ENCODE peak calls at places on chromosomes 3 and 15, in nine cellular contexts. Y is uterus; M is hepatocyte; V is heart left ventricle; C is stomach; G is psoas muscle; R is cardiac fibroblast; D is CD8-positive, alpha-beta memory T cell; W is mesendoderm. Q is an unnamed sample.

GRCh38 chr3:57006048-57006709 is 54.3 kb upstream of the SPATA12 start:
- DNase-seq in Y (no peak), M (no peak), V (no peak), C (no peak), G (no peak), R (no peak), D (no peak), W (no peak), Q (no peak)

GRCh38 chr3:129007792-129008191 is 6.7 kb downstream of the EFCC1 start:
- DNase-seq in Y (no peak), M (no peak), V (no peak), C (no peak), G (no peak), R (no peak), D (no peak), W (no peak), Q (no peak)

GRCh38 chr3:49346797-49347251 is 7.0 kb upstream of the USP4 start:
- DNase-seq in Y (no peak), M (no peak), V (no peak), C (no peak), G (no peak), R (peak), D (no peak), W (no peak), Q (no peak)

GRCh38 chr3:126057936-126058335 is 26.0 kb downstream of the SLC41A3 start:
- DNase-seq in Y (no peak), M (no peak), V (no peak), C (no peak), G (no peak), R (no peak), D (no peak), W (no peak), Q (no peak)

GRCh38 chr15:57732526-57733331 is 26.2 kb downstream of the POLR2M start:
- DNase-seq in Y (peak), M (peak), V (peak), C (peak), G (no peak), R (peak), D (peak), W (peak), Q (peak)

GRCh38 chr3:150292891-150293290 is 115.2 kb upstream of the TSC22D2 start:
- DNase-seq in Y (no peak), M (no peak), V (no peak), C (no peak), G (no peak), R (peak), D (no peak), W (no peak), Q (no peak)

GRCh38 chr3:134003066-134003465 is 26.7 kb downstream of the SLCO2A1 start:
- DNase-seq in Y (no peak), M (no peak), V (no peak), C (no peak), G (no peak), R (no peak), D (no peak), W (no peak), Q (no peak)

GRCh38 chr15:38651328-38652038 is 86.9 kb upstream of the RASGRP1 start:
- DNase-seq in Y (no peak), M (no peak), V (no peak), C (no peak), G (no peak), R (no peak), D (peak), W (peak), Q (no peak)

GRCh38 chr3:55692958-55693558 is 206.0 kb upstream of the WNT5A start:
- DNase-seq in Y (no peak), M (no peak), V (no peak), C (no peak), G (no peak), R (peak), D (no peak), W (no peak), Q (no peak)

GRCh38 chr15:66841953-66842681 is 140.1 kb downstream of the SMAD6 start:
- DNase-seq in Y (peak), M (peak), V (peak), C (peak), G (peak), R (peak), D (no peak), W (peak), Q (peak)

GRCh38 chr3:107428051-107428858 is 51.0 kb downstream of the CCDC54 start:
- DNase-seq in Y (no peak), M (no peak), V (no peak), C (no peak), G (no peak), R (no peak), D (no peak), W (no peak), Q (no peak)

GRCh38 chr3:34696831-34697230 is 898.4 kb downstream of the PDCD6IP start:
- DNase-seq in Y (no peak), M (no peak), V (no peak), C (no peak), G (no peak), R (peak), D (no peak), W (no peak), Q (no peak)

GRCh38 chr3:46284981-46285683 is 42.9 kb downstream of the CCR3 start:
- DNase-seq in Y (no peak), M (no peak), V (no peak), C (no peak), G (peak), R (no peak), D (peak), W (no peak), Q (no peak)

GRCh38 chr3:193963808-193964516 is 172.0 kb upstream of the HES1 start:
- DNase-seq in Y (no peak), M (no peak), V (no peak), C (no peak), G (no peak), R (no peak), D (no peak), W (no peak), Q (no peak)

GRCh38 chr3:177197934-177198484 is 727 bp upstream of the TBL1XR1 start:
- DNase-seq in Y (no peak), M (no peak), V (no peak), C (no peak), G (no peak), R (peak), D (no peak), W (no peak), Q (no peak)

GRCh38 chr3:57053122-57053521 is 7.3 kb upstream of the SPATA12 start:
- DNase-seq in Y (no peak), M (no peak), V (no peak), C (no peak), G (no peak), R (no peak), D (no peak), W (no peak), Q (peak)

GRCh38 chr3:141391298-141392017 is 23.2 kb downstream of the ZBTB38 start:
- DNase-seq in Y (no peak), M (peak), V (no peak), C (no peak), G (no peak), R (no peak), D (no peak), W (no peak), Q (no peak)

GRCh38 chr15:56619881-56620280 is 113.4 kb downstream of the ZNF280D start:
- DNase-seq in Y (no peak), M (no peak), V (no peak), C (no peak), G (no peak), R (no peak), D (no peak), W (no peak), Q (no peak)

GRCh38 chr3:187025254-187025655 is 94.9 kb downstream of the ST6GAL1 start:
- DNase-seq in Y (no peak), M (no peak), V (no peak), C (no peak), G (no peak), R (no peak), D (no peak), W (no peak), Q (no peak)

GRCh38 chr3:102057781-102058421 is 208.6 kb downstream of the NFKBIZ start:
- DNase-seq in Y (no peak), M (no peak), V (no peak), C (no peak), G (no peak), R (no peak), D (peak), W (no peak), Q (no peak)

GRCh38 chr3:128359060-128359664 is 107.5 kb downstream of the DNAJB8 start:
- DNase-seq in Y (no peak), M (no peak), V (no peak), C (no peak), G (peak), R (no peak), D (no peak), W (no peak), Q (no peak)

GRCh38 chr3:18744472-18744871 is 319.3 kb upstream of the SATB1 start:
- DNase-seq in Y (no peak), M (no peak), V (no peak), C (no peak), G (no peak), R (no peak), D (no peak), W (no peak), Q (no peak)

GRCh38 chr3:18743761-18744160 is 318.6 kb upstream of the SATB1 start:
- DNase-seq in Y (no peak), M (no peak), V (no peak), C (no peak), G (no peak), R (no peak), D (no peak), W (no peak), Q (no peak)

GRCh38 chr3:18738393-18739097 is 313.4 kb upstream of the SATB1 start:
- DNase-seq in Y (no peak), M (no peak), V (no peak), C (no peak), G (no peak), R (no peak), D (no peak), W (no peak), Q (no peak)

GRCh38 chr3:18739098-18739431 is 313.9 kb upstream of the SATB1 start:
- DNase-seq in Y (no peak), M (no peak), V (no peak), C (no peak), G (no peak), R (no peak), D (no peak), W (no peak), Q (no peak)

GRCh38 chr3:18740631-18741583 is 315.8 kb upstream of the SATB1 start:
- DNase-seq in Y (no peak), M (no peak), V (no peak), C (no peak), G (no peak), R (no peak), D (peak), W (no peak), Q (peak)
- H3K4me3 ChIP-seq in Y (no peak), M (no peak), V (no peak), C (no peak), G (no peak), R (no peak), D (peak), W (no peak), Q (no peak)

DNA sequence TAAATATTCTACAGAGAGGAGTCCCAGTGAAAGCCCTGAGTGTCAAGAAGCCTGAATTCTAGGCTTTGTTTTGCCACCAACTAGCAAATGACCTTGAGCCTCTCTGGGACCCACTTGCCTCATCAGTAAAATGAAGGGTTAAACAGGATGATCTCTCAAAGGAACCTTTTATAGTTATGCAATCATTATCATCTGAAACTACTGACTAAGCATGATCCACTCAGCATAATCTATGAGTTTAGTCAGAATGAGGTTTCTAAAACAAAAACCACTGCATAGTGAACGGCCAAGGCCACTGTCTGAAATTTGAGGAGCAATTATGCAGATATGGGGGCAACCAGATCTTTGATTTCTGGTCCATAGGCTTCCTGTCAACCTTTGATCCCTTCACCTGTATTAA is 319.0 kb downstream of the MECOM start:
- DNase-seq in Y (no peak), M (no peak), V (no peak), C (no peak), G (no peak), R (peak), D (no peak), W (no peak), Q (no peak)
- H3K4me3 ChIP-seq in Y (no peak), M (no peak), V (no peak), C (no peak), G (no peak), R (no peak), D (no peak), W (no peak), Q (no peak)

DNA sequence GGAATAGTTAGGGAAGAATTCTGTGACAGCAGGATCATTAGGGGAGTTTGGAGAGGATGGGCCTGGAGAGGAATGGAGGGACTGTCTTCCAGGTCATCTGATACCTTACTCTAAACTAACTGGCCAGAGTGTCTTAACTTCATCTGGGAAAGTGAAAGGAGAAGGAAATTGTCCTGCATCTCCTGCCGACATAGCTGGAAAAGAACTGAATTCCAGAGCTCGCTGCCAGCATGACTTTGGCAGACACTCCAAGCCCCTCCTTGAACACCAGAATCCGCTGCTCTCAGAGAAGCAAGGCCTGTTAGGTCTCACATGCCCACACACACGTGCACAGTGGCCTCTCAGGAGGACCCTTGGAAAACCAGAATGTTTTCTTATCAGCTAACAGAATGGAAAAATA is 10.5 kb downstream of the ABI3BP start:
- DNase-seq in Y (peak), M (no peak), V (peak), C (no peak), G (peak), R (no peak), D (no peak), W (no peak), Q (no peak)
- H3K4me3 ChIP-seq in Y (peak), M (no peak), V (no peak), C (no peak), G (no peak), R (no peak), D (no peak), W (no peak), Q (no peak)

GRCh38 chr3:9761919-9762318 is 7.8 kb downstream of the CAMK1 start:
- DNase-seq in Y (no peak), M (no peak), V (no peak), C (no peak), G (no peak), R (no peak), D (no peak), W (no peak), Q (no peak)
- H3K4me3 ChIP-seq in Y (no peak), M (no peak), V (no peak), C (no peak), G (no peak), R (no peak), D (no peak), W (no peak), Q (no peak)

GRCh38 chr3:147613710-147614109 is 204.5 kb downstream of the ZIC1 start:
- DNase-seq in Y (no peak), M (no peak), V (no peak), C (no peak), G (no peak), R (no peak), D (no peak), W (no peak), Q (no peak)
- H3K4me3 ChIP-seq in Y (no peak), M (no peak), V (no peak), C (no peak), G (no peak), R (no peak), D (no peak), W (no peak), Q (no peak)

GRCh38 chr3:146164071-146164470 is 3.1 kb upstream of the PLOD2 start:
- DNase-seq in Y (no peak), M (no peak), V (no peak), C (no peak), G (no peak), R (peak), D (no peak), W (no peak), Q (no peak)

GRCh38 chr3:146160964-146161724 is at the start of gene PLOD2:
- DNase-seq in Y (peak), M (peak), V (peak), C (peak), G (peak), R (peak), D (no peak), W (peak), Q (peak)

GRCh38 chr3:146163584-146163983 is 2.6 kb upstream of the PLOD2 start:
- DNase-seq in Y (no peak), M (no peak), V (no peak), C (no peak), G (no peak), R (peak), D (no peak), W (no peak), Q (no peak)

GRCh38 chr3:146161725-146162047 is 702 bp upstream of the PLOD2 start:
- DNase-seq in Y (peak), M (peak), V (peak), C (peak), G (peak), R (no peak), D (no peak), W (peak), Q (peak)

GRCh38 chr3:146162561-146162960 is 1.6 kb upstream of the PLOD2 start:
- DNase-seq in Y (no peak), M (no peak), V (no peak), C (no peak), G (no peak), R (peak), D (no peak), W (no peak), Q (no peak)
- H3K4me3 ChIP-seq in Y (no peak), M (no peak), V (no peak), C (no peak), G (no peak), R (no peak), D (no peak), W (no peak), Q (no peak)

GRCh38 chr3:197171481-197172067 is 126.8 kb downstream of the DLG1 start:
- DNase-seq in Y (no peak), M (no peak), V (no peak), C (no peak), G (no peak), R (peak), D (no peak), W (no peak), Q (no peak)
- H3K4me3 ChIP-seq in Y (no peak), M (no peak), V (no peak), C (no peak), G (no peak), R (no peak), D (no peak), W (no peak), Q (no peak)

DNA sequence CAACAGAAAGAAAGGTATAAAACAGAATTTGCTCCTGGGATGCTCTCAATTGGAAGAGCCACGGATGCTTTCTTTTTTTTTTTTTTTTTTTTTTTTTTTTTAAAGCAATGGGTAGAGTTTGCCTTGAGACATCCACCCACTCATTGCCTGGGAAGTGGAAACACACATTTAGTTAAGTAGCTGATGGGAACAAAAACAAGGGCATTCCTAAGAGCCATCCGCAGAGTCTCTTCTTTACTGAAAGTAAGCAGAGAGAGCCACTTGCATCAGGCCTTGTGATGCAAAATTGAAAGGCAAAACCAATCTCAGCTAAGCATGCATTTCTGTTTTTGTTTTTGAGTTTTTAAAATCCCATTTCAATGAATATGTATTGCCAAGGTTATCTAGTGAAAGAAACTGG is 787.9 kb upstream of the LMCD1 start:
- DNase-seq in Y (no peak), M (no peak), V (no peak), C (no peak), G (no peak), R (no peak), D (no peak), W (no peak), Q (no peak)
- H3K4me3 ChIP-seq in Y (no peak), M (no peak), V (no peak), C (no peak), G (no peak), R (no peak), D (no peak), W (no peak), Q (no peak)

DNA sequence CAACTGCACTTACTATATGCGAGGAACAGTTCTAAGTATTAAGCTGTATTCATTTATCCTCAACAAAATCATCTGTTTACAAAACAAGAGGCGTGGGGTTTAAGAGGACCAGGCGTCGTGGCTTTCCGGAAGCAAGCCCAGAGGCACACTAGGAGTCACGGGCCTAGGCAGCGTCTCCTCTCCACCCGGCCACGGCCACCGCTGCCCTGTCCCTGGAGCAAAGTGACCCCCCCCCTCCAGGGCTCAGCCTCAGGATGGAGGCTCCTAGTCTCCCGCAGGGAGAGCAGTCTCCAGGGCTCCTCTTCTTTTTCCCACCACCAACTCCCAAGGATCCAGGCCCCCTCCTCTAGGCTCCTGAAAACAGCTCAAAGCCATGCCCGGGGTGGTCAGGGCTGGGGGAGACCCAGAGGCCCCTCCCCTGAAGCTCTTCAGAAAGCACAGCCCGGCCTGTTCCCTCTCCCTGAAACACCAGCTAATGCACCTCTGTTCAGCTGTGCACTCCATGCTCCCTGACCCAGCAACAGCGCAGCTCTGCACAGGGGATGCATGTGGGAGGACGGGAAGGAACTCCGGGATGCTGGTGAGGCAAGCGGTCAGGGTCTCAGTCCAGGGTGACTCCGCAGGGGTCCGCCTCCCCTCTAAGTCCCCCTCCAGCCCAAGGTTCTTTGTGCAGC is 16.8 kb downstream of the TNK2 start:
- DNase-seq in Y (no peak), M (no peak), V (no peak), C (no peak), G (peak), R (no peak), D (no peak), W (no peak), Q (no peak)
- H3K4me3 ChIP-seq in Y (no peak), M (no peak), V (peak), C (peak), G (peak), R (peak), D (no peak), W (no peak), Q (no peak)

Q was measured in colonic mucosa.